ENCODE peak calls at places on chromosomes 13 and 19, in four cellular contexts. P, A, T and G are unnamed samples.

GRCh38 chr13:110293037-110293436 is 13.9 kb downstream of the COL4A1 start:
- DNase-seq in P (no peak), A (no peak), T (no peak), G (no peak)

GRCh38 chr13:30334663-30335386 is 27.5 kb upstream of the KATNAL1 start:
- DNase-seq in P (peak), T (no peak), A (no peak), G (no peak)

GRCh38 chr13:43878897-43879322 is 630 bp downstream of the CCDC122 start:
- DNase-seq in P (peak), T (no peak), A (peak), G (peak)

GRCh38 chr13:47310376-47310775 is 413.5 kb upstream of the HTR2A start:
- DNase-seq in P (no peak), T (no peak), A (no peak), G (no peak)

GRCh38 chr19:3506384-3507340 is 551 bp downstream of the FZR1 start:
- DNase-seq in P (no peak), T (peak), A (no peak), G (peak)

GRCh38 chr19:42422092-42422575 is 5.1 kb downstream of the LIPE start:
- DNase-seq in P (no peak), T (no peak), A (no peak), G (no peak)

GRCh38 chr13:94658926-94659649 is 53.3 kb downstream of the SOX21 start:
- DNase-seq in T (no peak), P (no peak), A (no peak), G (no peak)

GRCh38 chr13:36774895-36775294 is 44.1 kb upstream of the RFXAP start:
- DNase-seq in A (peak), T (no peak), P (peak), G (no peak)

GRCh38 chr13:91544723-91545122 is 146.3 kb downstream of the GPC5 start:
- DNase-seq in A (peak), T (no peak), P (peak), G (no peak)

GRCh38 chr19:30070970-30071632 is 129.1 kb downstream of the URI1 start:
- DNase-seq in T (no peak), A (no peak), P (no peak), G (no peak)

GRCh38 chr13:95480131-95480545 is 72.4 kb upstream of the CLDN10 start:
- DNase-seq in T (no peak), A (peak), P (peak), G (no peak)

GRCh38 chr19:44596428-44597130 is 16.8 kb upstream of the IGSF23 start:
- DNase-seq in T (no peak), P (no peak), A (no peak), G (no peak)

GRCh38 chr19:40414536-40415535 is 1.7 kb upstream of the PRX start:
- DNase-seq in A (no peak), T (no peak), P (no peak), G (no peak)

GRCh38 chr13:76223999-76224398 is 587.9 kb downstream of the LMO7 start:
- DNase-seq in T (no peak), P (no peak), A (no peak), G (no peak)

GRCh38 chr13:29621401-29621800 is 25.9 kb upstream of the SLC7A1 start:
- DNase-seq in T (no peak), P (no peak), A (no peak), G (no peak)

GRCh38 chr19:38318595-38319142 is 976 bp upstream of the KCNK6 start:
- DNase-seq in P (peak), A (peak), T (no peak), G (no peak)

DNA sequence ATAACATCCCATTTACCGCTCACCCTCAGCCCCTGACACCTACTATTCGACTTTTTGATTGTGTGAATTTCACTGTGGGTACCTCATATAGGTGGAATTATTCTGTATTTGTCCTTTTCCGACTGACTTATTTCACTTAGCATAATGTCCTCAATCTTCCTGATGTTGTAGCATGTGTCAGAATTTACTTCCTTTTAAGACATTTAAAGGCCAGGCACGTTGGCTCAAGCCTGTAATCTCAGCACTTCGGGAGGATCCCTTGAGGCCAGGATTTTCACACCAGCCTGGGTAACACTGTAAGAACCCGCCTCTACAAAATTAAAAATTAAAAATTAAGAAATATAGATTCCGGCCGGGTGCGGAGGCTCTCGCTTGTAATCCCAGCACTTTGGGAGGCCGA is 13.0 kb downstream of the ZNF490 start:
- DNase-seq in A (no peak), T (no peak), P (no peak), G (no peak)
- H3K4me3 ChIP-seq in A (no peak), T (no peak), P (no peak), G (no peak)

DNA sequence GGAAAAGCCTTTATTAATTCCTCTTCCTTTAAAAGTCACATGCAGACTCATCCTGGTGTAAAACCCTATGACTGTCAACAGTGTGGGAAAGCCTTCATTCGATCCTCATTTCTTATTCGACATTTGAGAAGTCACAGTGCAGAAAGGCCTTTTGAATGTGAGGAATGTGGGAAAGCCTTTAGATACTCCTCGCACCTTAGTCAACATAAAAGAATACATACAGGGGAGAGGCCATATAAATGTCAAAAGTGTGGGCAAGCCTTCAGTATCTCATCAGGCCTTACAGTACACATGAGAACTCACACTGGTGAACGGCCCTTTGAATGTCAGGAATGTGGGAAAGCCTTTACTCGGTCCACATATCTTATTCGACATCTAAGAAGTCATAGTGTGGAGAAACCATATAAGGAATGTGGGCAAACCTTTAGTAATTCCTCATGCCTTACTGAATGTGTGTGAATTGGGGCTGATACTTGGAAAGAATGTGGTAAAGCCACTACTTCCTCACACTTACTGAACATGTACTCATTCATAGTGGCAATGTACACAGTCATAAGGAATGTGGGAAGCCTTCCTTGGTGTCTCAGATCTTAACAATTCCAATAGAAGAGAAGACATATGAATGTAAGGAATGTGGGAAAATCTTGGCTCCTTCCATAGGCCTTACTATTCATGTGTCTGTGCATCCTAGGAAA is 18.8 kb downstream of the ZNF559 start:
- DNase-seq in A (no peak), P (no peak), T (no peak), G (no peak)
- H3K4me3 ChIP-seq in A (no peak), P (no peak), T (peak), G (no peak)

GRCh38 chr19:16596399-16596798 is 24.2 kb upstream of the SLC35E1 start:
- DNase-seq in T (no peak), A (no peak), P (no peak), G (no peak)

GRCh38 chr19:16601378-16602052 is 26.5 kb downstream of the MED26 start:
- DNase-seq in A (no peak), T (no peak), P (no peak), G (peak)

GRCh38 chr19:16599655-16600346 is 27.6 kb upstream of the SLC35E1 start:
- DNase-seq in P (no peak), T (no peak), A (no peak), G (peak)

GRCh38 chr19:16600824-16601223 is 27.2 kb downstream of the MED26 start:
- DNase-seq in P (no peak), A (no peak), T (no peak), G (no peak)

GRCh38 chr19:16598848-16599247 is 26.6 kb upstream of the SLC35E1 start:
- DNase-seq in P (no peak), T (no peak), A (no peak), G (no peak)
- H3K4me3 ChIP-seq in P (no peak), T (no peak), A (no peak), G (no peak)

GRCh38 chr13:113464476-113464875 is 11.2 kb upstream of the ADPRHL1 start:
- DNase-seq in A (no peak), P (no peak), T (no peak), G (no peak)

GRCh38 chr13:113460599-113460998 is 7.3 kb upstream of the ADPRHL1 start:
- DNase-seq in P (no peak), T (no peak), A (no peak), G (no peak)

GRCh38 chr13:113458218-113459065 is 5.2 kb upstream of the ADPRHL1 start:
- DNase-seq in P (peak), A (peak), T (no peak), G (peak)

GRCh38 chr13:113460064-113460555 is 6.8 kb upstream of the ADPRHL1 start:
- DNase-seq in P (no peak), A (no peak), T (no peak), G (no peak)

DNA sequence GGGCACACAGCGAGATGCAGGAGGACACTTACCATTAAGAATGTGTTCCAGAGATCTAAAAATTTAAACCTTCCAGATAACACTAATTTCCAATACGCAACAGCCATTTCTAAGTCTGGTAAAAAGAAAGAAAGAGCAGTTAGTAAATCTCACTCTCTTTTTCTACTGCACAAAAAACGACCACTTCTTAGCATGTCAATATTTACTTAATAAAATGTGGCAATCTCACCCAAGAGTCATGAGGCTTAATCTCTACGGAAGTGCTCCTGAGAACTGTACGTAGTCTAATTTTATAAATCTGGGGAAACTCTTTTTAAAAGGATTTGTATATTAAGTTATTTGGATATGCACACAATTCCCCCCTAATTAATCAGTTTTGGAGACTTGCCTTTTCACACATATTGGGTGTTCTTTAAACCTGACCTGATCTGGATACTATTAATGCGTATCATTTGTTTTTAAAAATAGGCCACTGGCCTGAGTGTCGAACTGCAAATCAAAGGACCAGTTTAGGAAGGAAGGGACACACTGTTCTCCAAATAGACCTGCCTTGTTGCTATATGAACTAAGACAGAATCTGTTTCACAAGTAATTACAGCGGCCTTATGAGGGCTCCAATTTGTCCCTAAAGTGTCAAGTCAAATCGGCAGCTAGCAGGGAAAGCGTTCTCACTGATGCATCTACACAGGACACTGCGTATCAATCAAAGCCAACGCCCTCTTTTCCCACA is 7.9 kb upstream of the ADPRHL1 start:
- DNase-seq in P (no peak), T (no peak), A (no peak), G (no peak)
- H3K4me3 ChIP-seq in P (no peak), T (no peak), A (no peak), G (no peak)

GRCh38 chr19:7682175-7682855 is 1.7 kb downstream of the TRAPPC5 start:
- DNase-seq in T (no peak), P (no peak), A (no peak), G (peak)
- H3K4me3 ChIP-seq in T (peak), P (no peak), A (peak), G (no peak)

DNA sequence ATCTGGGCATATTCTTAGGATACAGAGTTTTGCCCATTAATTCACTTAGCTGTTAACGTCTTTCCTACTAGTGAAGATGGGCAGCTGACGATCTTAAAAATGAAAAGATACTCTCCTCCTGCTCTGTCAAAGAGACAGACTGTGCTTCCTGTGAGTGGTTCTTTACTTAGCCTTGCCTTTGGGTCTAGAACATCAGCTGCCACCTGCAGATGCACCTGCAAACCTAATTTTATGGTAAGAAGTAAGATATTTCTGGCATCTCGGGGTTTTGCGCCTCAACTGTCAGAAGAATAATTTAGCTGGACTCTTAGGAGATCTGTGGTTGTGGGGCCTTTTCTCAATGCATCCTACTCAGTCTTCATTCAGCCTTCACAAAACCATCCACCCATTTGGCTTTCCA is 36.2 kb downstream of the TRPC4 start:
- DNase-seq in P (no peak), A (no peak), T (no peak), G (no peak)
- H3K4me3 ChIP-seq in P (no peak), A (no peak), T (no peak), G (no peak)

DNA sequence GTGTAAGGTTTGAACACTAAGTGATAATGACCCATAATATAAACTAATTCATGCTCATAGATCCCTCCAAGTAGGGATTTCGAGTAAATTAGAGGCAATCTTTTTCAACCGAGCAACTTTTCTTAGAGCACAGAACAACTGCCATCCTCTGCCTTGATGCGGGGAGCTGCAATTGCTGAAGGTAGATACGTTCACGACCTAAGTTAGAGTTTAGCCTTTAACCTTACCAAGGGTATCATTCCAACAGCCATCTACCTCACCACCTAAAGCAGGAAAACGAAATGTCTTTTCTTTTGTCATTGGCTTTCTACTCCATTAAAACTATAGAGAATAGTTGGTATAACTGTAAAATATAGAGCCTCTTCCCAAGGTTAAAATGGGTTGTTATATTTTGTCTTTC is 42.2 kb upstream of the NBEA start:
- DNase-seq in T (no peak), A (no peak), P (no peak), G (no peak)
- H3K4me3 ChIP-seq in T (no peak), A (no peak), P (no peak), G (no peak)

GRCh38 chr19:56839665-56840451 is 668 bp downstream of the PEG3 start:
- DNase-seq in T (no peak), P (peak), A (peak), G (peak)
- H3K4me3 ChIP-seq in T (no peak), P (no peak), A (peak), G (peak)

GRCh38 chr13:27168870-27169525 is 2.6 kb downstream of the USP12 start:
- DNase-seq in A (peak), T (no peak), P (peak), G (no peak)
- H3K4me3 ChIP-seq in A (no peak), T (no peak), P (no peak), G (no peak)